ENCODE peak calls at places on chromosomes 2 and 18, in six cellular contexts. F is tibial artery; C is effector memory CD4-positive, alpha-beta T cell; Z is neuronal stem cell; E is testis; D is CD4-positive, CD25-positive, alpha-beta regulatory T cell. K is an unnamed sample. For H3K4me1, the result is how much of the 10 kb centered on the place peaks cover.

GRCh38 chr2:59969161-59969560 is 584.3 kb downstream of the BCL11A start:
- DNase-seq in E (no peak), C (no peak), Z (no peak), D (no peak), F (no peak), K (no peak)

GRCh38 chr18:44968336-44968735 is 287.6 kb downstream of the SETBP1 start:
- DNase-seq in D (no peak), Z (no peak), F (no peak), E (peak), C (no peak), K (no peak)

GRCh38 chr18:30682667-30683066 is 359.9 kb downstream of the DSC3 start:
- DNase-seq in Z (no peak), C (no peak), E (no peak), D (no peak), F (no peak), K (no peak)

GRCh38 chr2:54979645-54980044 is 70.6 kb downstream of the RTN4 start:
- DNase-seq in C (no peak), F (no peak), Z (no peak), D (no peak), E (no peak), K (no peak)

GRCh38 chr18:46067431-46068007 is 4.5 kb downstream of the PSTPIP2 start:
- DNase-seq in E (no peak), F (no peak), D (peak), Z (no peak), C (no peak), K (no peak)

GRCh38 chr2:232146294-232146693 is 184.8 kb downstream of the DIS3L2 start:
- DNase-seq in Z (no peak), E (no peak), D (no peak), C (no peak), F (no peak), K (no peak)

GRCh38 chr2:240234503-240234951 is 94.1 kb upstream of the OTOS start:
- DNase-seq in C (no peak), F (peak), Z (no peak), D (no peak), E (peak), K (no peak)

GRCh38 chr2:189548686-189549439 is 31.7 kb downstream of the SLC40A1 start:
- DNase-seq in D (no peak), F (no peak), C (no peak), Z (no peak), E (no peak), K (peak)

GRCh38 chr18:62384068-62384467 is 59.0 kb downstream of the TNFRSF11A start:
- DNase-seq in Z (no peak), E (no peak), F (no peak), C (no peak), D (no peak), K (no peak)

GRCh38 chr2:138516030-138516704 is 14.6 kb downstream of the SPOPL start:
- DNase-seq in F (no peak), E (no peak), C (no peak), Z (no peak), D (peak), K (peak)

GRCh38 chr2:142857247-142858154 is 20.0 kb upstream of the KYNU start:
- DNase-seq in D (no peak), C (no peak), E (no peak), Z (no peak), F (no peak), K (peak)

GRCh38 chr2:138699421-138699820 is 80.8 kb downstream of the NXPH2 start:
- DNase-seq in F (no peak), E (no peak), D (no peak), Z (no peak), C (no peak), K (no peak)

GRCh38 chr18:24819141-24819890 is 358.9 kb downstream of the HRH4 start:
- DNase-seq in E (no peak), F (no peak), Z (no peak), C (no peak), D (no peak), K (no peak)

GRCh38 chr2:128442053-128442751 is 123.5 kb upstream of the HS6ST1 start:
- DNase-seq in E (peak), D (no peak), C (no peak), F (peak), Z (no peak), K (no peak)

GRCh38 chr2:110854355-110855081 is 122.1 kb downstream of the ACOXL start:
- DNase-seq in C (no peak), D (no peak), F (no peak), Z (no peak), E (no peak), K (no peak)

GRCh38 chr2:120825370-120826259 is 89.9 kb downstream of the GLI2 start:
- DNase-seq in Z (no peak), E (peak), C (no peak), F (peak), D (no peak), K (peak)

GRCh38 chr2:120828066-120828465 is 92.4 kb downstream of the GLI2 start:
- DNase-seq in C (no peak), F (peak), D (no peak), Z (no peak), E (no peak), K (no peak)

GRCh38 chr2:120826716-120827410 is 91.2 kb downstream of the GLI2 start:
- DNase-seq in C (no peak), D (no peak), Z (no peak), F (peak), E (no peak), K (no peak)

GRCh38 chr2:120824246-120824645 is 88.6 kb downstream of the GLI2 start:
- DNase-seq in F (peak), C (no peak), E (no peak), D (no peak), Z (no peak), K (no peak)

GRCh38 chr2:120826260-120826648 is 90.6 kb downstream of the GLI2 start:
- DNase-seq in C (no peak), E (no peak), Z (no peak), D (no peak), F (no peak), K (no peak)
- H3K27ac ChIP-seq in C (no peak), E (no peak), Z (no peak), D (no peak), F (no peak), K (no peak)

GRCh38 chr2:15988724-15989123 is 48.4 kb downstream of the MYCN start:
- DNase-seq in D (no peak), F (no peak), E (no peak), C (no peak), Z (no peak), K (no peak)

GRCh38 chr2:15985531-15985930 is 45.2 kb downstream of the MYCN start:
- DNase-seq in E (no peak), C (no peak), Z (no peak), D (no peak), F (no peak), K (no peak)

GRCh38 chr2:15984367-15985255 is 44.3 kb downstream of the MYCN start:
- DNase-seq in E (peak), C (no peak), F (no peak), Z (peak), D (no peak), K (no peak)

GRCh38 chr2:15986068-15986560 is 45.8 kb downstream of the MYCN start:
- DNase-seq in C (no peak), F (no peak), E (no peak), D (no peak), Z (no peak), K (no peak)

DNA sequence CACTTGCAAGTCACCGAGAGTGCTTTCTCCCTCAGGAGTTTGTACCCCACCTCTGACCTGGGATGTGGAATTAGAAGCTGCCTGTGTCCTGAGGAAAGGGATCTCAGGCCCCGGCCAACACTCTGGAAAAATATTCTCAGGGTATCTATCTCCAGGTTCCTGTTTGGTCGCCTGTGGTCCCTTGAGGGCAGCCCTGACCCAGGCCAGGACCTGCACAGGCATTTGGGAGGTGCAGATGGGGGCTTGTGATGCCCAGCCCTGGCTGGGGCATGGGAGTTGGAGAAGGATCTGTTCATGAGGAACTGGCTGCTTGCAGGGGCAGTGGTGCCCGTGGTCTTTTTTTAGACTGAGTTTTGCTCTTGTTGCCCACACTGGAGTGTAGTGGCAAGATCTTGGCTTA is 46.3 kb downstream of the MYCN start:
- DNase-seq in F (no peak), E (no peak), C (no peak), D (no peak), Z (no peak), K (no peak)
- H3K4me1 ChIP-seq in F (under half), E (under half), C (under half), D (under half), Z (under half), K (under half)

GRCh38 chr18:10524507-10525425 is 1.1 kb upstream of the NAPG start:
- DNase-seq in Z (no peak), D (no peak), E (no peak), F (no peak), C (no peak), K (no peak)
- H3K4me3 ChIP-seq in Z (no peak), D (peak), E (peak), F (no peak), C (peak), K (no peak)

GRCh38 chr2:69693472-69694450 is 48.2 kb upstream of the ANXA4 start:
- DNase-seq in F (no peak), Z (no peak), D (peak), C (peak), E (no peak), K (no peak)

GRCh38 chr2:69695850-69696216 is 46.1 kb upstream of the ANXA4 start:
- DNase-seq in F (no peak), C (no peak), D (no peak), E (no peak), Z (no peak), K (no peak)

GRCh38 chr2:69694894-69695849 is 46.8 kb upstream of the ANXA4 start:
- DNase-seq in F (no peak), Z (no peak), C (no peak), D (no peak), E (no peak), K (no peak)

GRCh38 chr2:69692424-69692823 is 48.9 kb upstream of the AAK1 start:
- DNase-seq in E (no peak), Z (no peak), C (no peak), D (no peak), F (no peak), K (no peak)

DNA sequence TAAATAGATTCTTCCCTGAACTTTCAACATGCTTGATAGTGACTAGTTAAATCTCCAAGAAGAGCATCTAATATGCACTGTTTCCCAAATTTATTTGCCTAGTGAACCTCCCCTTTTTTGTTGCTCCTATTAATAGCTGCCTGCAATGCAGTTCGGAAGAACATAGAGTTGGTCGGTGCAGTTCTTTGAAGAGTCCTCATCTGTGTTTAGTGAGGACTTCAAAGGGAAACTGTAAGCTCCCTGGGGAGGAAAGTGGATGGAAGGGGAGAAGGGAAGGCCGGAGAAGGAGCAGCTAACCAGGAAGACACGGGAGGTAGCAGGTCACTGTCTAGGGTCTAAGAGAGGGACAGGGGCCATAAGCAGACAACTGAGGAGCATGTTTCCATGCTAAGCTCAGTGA is 48.9 kb upstream of the ANXA4 start:
- DNase-seq in C (no peak), E (no peak), Z (no peak), F (no peak), D (no peak), K (no peak)
- H3K27ac ChIP-seq in C (peak), E (no peak), Z (no peak), F (no peak), D (peak), K (peak)

GRCh38 chr2:21059885-21060610 is 16.2 kb upstream of the APOB start:
- DNase-seq in Z (no peak), D (no peak), F (no peak), E (no peak), C (no peak), K (no peak)
- H3K4me1 ChIP-seq in Z (under half), D (under half), F (under half), E (under half), C (under half), K (under half)

GRCh38 chr2:212441141-212441540 is 97.5 kb downstream of the ERBB4 start:
- DNase-seq in Z (no peak), F (no peak), C (no peak), E (no peak), D (no peak), K (no peak)

DNA sequence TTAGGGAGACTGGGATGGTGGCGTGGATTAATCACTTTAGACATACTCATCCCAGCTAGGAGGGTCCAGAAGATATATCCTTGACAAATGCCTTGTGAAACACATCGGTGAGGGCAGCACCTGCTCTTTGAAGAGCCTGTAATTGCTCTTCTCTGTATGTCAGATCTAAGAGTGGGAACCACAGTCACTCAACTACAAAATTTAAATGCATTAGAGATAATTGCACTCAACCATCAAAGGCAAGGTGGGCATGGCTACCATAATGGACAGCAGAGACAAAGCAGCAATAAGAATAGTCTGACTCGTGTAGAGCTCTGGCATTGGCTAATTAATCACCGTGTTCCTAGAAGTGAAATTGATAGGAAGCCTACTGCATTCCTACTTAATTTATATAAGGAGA is 96.8 kb downstream of the ERBB4 start:
- DNase-seq in D (no peak), Z (no peak), F (no peak), E (no peak), C (no peak), K (no peak)
- H3K4me3 ChIP-seq in D (no peak), Z (no peak), F (no peak), E (no peak), C (no peak), K (no peak)

GRCh38 chr18:29501952-29502351 is 1325.0 kb upstream of the CDH2 start:
- DNase-seq in F (no peak), E (no peak), Z (no peak), D (no peak), C (no peak), K (no peak)
- H3K27ac ChIP-seq in F (no peak), E (no peak), Z (no peak), D (no peak), C (no peak), K (no peak)

GRCh38 chr2:8609357-8609804 is 72.5 kb upstream of the ID2 start:
- DNase-seq in Z (no peak), E (no peak), C (no peak), F (no peak), D (no peak), K (peak)

GRCh38 chr2:8606649-8607550 is 75.0 kb upstream of the ID2 start:
- DNase-seq in F (no peak), Z (no peak), C (no peak), E (no peak), D (no peak), K (no peak)

GRCh38 chr2:8607591-8607990 is 74.3 kb upstream of the ID2 start:
- DNase-seq in Z (no peak), C (no peak), E (no peak), D (no peak), F (no peak), K (peak)

GRCh38 chr2:8606226-8606625 is 75.6 kb upstream of the ID2 start:
- DNase-seq in C (no peak), F (no peak), D (no peak), Z (no peak), E (no peak), K (no peak)

DNA sequence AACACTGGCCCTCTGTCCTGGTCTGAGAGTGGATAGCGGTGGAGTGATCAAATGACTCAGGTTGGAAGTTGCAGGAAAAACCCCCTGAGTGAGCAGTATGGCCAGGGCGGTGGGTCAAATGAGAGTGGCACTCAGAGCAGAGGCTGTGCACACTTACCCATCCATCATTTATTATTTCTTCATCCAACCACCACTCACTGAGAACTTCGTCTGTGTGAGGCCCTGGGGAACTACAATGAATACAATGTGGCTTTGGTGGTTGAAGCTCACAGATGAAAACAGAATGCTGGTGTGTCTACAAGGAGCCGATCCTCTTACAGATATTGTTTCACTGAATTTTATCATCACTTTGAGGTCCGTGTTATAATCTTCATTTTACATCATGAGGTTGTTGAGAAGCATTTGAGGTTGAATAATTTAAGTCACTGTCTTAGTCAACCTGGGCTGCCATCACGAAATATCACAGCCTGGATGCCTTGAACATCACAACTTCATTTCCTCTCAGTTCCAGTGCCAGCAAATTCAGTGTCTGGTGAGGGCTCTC is 73.4 kb upstream of the ID2 start:
- DNase-seq in C (no peak), E (no peak), F (no peak), D (peak), Z (no peak), K (no peak)
- H3K4me1 ChIP-seq in C (under half), E (under half), F (under half), D (under half), Z (under half), K (under half)

DNA sequence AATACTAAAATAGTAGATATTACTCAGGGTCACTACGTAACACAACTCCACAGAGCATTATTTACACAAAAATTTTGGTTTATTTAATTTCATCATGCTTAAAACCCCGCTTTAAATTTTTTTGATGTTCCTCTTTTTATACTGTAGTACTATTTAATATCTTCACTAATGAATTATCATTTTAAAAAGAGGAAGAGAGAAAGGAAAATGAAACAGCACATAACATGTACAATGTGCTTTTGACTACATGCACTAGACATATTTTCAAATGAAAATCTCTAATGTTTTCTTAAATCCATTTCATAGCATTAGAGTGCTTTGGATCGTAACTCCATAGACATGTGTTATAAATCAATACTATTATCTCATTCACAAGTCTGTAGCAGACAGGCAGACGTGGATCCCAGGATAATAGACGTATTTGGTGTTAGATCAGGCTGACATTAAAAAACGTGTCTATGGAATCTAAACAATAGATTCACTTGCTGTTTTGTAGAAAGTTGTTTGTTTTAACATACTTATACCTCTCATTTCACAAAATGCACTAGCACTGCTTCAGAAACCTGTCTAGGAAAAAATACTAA is 897.0 kb downstream of the CPS1 start:
- DNase-seq in D (no peak), E (no peak), Z (no peak), F (no peak), C (no peak), K (no peak)
- H3K4me3 ChIP-seq in D (no peak), E (no peak), Z (no peak), F (no peak), C (no peak), K (no peak)

GRCh38 chr2:165126244-165126643 is 77.6 kb downstream of the SCN3A start:
- DNase-seq in E (no peak), D (no peak), F (no peak), Z (no peak), C (no peak), K (no peak)

GRCh38 chr2:165115258-165115657 is 88.6 kb downstream of the SCN3A start:
- DNase-seq in D (no peak), E (no peak), C (no peak), F (no peak), Z (no peak), K (no peak)

GRCh38 chr2:165122521-165122920 is 81.3 kb downstream of the SCN3A start:
- DNase-seq in F (no peak), E (no peak), C (no peak), Z (no peak), D (no peak), K (no peak)

DNA sequence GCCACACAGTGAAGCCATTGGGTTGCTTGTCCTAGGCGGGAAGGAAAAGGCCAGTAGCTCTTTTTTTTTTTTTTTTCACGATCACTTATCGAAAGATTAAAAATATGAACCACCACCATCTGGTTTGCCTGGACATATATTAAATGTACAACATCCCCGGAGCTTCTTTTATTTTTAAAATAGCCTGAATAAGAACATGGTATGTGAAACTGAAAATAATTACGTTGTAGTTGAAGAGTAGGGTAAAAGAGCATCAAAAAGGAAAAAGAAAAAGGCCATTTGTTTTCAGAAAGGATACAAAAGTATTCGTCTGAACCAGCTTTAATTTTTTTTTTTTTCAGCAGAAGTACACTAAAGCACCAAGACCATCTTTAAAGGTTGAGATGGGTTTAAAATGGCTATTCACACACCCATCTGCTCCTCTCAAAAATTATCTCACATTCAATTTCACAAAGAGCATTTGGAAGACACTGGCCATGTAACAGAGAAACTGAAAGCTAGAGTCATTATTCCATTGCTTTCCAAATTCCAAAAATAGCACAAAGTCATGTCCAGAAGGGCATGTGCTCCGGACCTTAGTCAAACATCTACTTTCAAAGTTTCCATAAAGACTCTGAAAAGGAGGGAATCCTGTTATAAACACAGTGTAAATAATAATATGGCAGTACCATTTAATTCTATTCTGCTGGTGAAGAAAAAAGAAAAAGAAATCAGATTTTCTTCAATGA is 82.9 kb downstream of the SCN3A start:
- DNase-seq in F (no peak), D (no peak), C (no peak), E (no peak), Z (no peak), K (no peak)
- H3K27ac ChIP-seq in F (no peak), D (no peak), C (no peak), E (no peak), Z (no peak), K (no peak)